ENCODE peak calls at places on chromosomes 5 and 9, in seven cellular contexts. One of them, this sample, is unnamed.

GRCh38 chr5:157710887-157711286 is 20.3 kb upstream of the THG1L start:
- DNase-seq in GM20000: no peak
- DNase-seq in midbrain: no peak
- DNase-seq in lower lobe of right lung: no peak
- DNase-seq in fibroblast of mammary gland: peak
- DNase-seq in naive thymus-derived CD8-positive, alpha-beta T cell: no peak
- DNase-seq in activated T-cell treated with anti-CD3 and anti-CD28 coated beads, Interleukin-2, amount 50 U/mL, for 48 hours: no peak
- DNase-seq in this sample: no peak

GRCh38 chr9:75918154-75918553 is 27.7 kb downstream of the PCSK5 start:
- DNase-seq in midbrain: no peak
- DNase-seq in fibroblast of mammary gland: no peak
- DNase-seq in activated T-cell treated with anti-CD3 and anti-CD28 coated beads, Interleukin-2, amount 50 U/mL, for 48 hours: no peak
- DNase-seq in GM20000: no peak
- DNase-seq in lower lobe of right lung: no peak
- DNase-seq in naive thymus-derived CD8-positive, alpha-beta T cell: no peak
- DNase-seq in this sample: no peak

GRCh38 chr9:114677418-114677817 is 4.6 kb downstream of the TEX48 start:
- DNase-seq in activated T-cell treated with anti-CD3 and anti-CD28 coated beads, Interleukin-2, amount 50 U/mL, for 48 hours: no peak
- DNase-seq in midbrain: no peak
- DNase-seq in lower lobe of right lung: no peak
- DNase-seq in naive thymus-derived CD8-positive, alpha-beta T cell: no peak
- DNase-seq in fibroblast of mammary gland: peak
- DNase-seq in GM20000: no peak
- DNase-seq in this sample: no peak

GRCh38 chr9:128529191-128529590 is 23.2 kb upstream of the SPTAN1 start:
- DNase-seq in lower lobe of right lung: no peak
- DNase-seq in naive thymus-derived CD8-positive, alpha-beta T cell: no peak
- DNase-seq in midbrain: no peak
- DNase-seq in activated T-cell treated with anti-CD3 and anti-CD28 coated beads, Interleukin-2, amount 50 U/mL, for 48 hours: no peak
- DNase-seq in GM20000: no peak
- DNase-seq in fibroblast of mammary gland: no peak
- DNase-seq in this sample: no peak

GRCh38 chr9:126935630-126936029 is 21.0 kb downstream of the RALGPS1 start:
- DNase-seq in naive thymus-derived CD8-positive, alpha-beta T cell: no peak
- DNase-seq in midbrain: no peak
- DNase-seq in GM20000: no peak
- DNase-seq in activated T-cell treated with anti-CD3 and anti-CD28 coated beads, Interleukin-2, amount 50 U/mL, for 48 hours: no peak
- DNase-seq in lower lobe of right lung: no peak
- DNase-seq in fibroblast of mammary gland: peak
- DNase-seq in this sample: no peak

GRCh38 chr9:114988962-114989599 is 58.7 kb upstream of the TNFSF8 start:
- DNase-seq in naive thymus-derived CD8-positive, alpha-beta T cell: no peak
- DNase-seq in lower lobe of right lung: no peak
- DNase-seq in fibroblast of mammary gland: peak
- DNase-seq in midbrain: no peak
- DNase-seq in GM20000: peak
- DNase-seq in activated T-cell treated with anti-CD3 and anti-CD28 coated beads, Interleukin-2, amount 50 U/mL, for 48 hours: peak
- DNase-seq in this sample: no peak

GRCh38 chr5:35990941-35991592 is at the start of gene UGT3A1:
- DNase-seq in GM20000: no peak
- DNase-seq in midbrain: no peak
- DNase-seq in naive thymus-derived CD8-positive, alpha-beta T cell: no peak
- DNase-seq in activated T-cell treated with anti-CD3 and anti-CD28 coated beads, Interleukin-2, amount 50 U/mL, for 48 hours: no peak
- DNase-seq in fibroblast of mammary gland: no peak
- DNase-seq in lower lobe of right lung: no peak
- DNase-seq in this sample: no peak

GRCh38 chr9:93126825-93127368 is 7.2 kb downstream of the NINJ1 start:
- DNase-seq in GM20000: no peak
- DNase-seq in naive thymus-derived CD8-positive, alpha-beta T cell: no peak
- DNase-seq in fibroblast of mammary gland: no peak
- DNase-seq in activated T-cell treated with anti-CD3 and anti-CD28 coated beads, Interleukin-2, amount 50 U/mL, for 48 hours: no peak
- DNase-seq in midbrain: no peak
- DNase-seq in lower lobe of right lung: peak
- DNase-seq in this sample: no peak

GRCh38 chr5:71946631-71947030 is 160.6 kb upstream of the MAP1B start:
- DNase-seq in activated T-cell treated with anti-CD3 and anti-CD28 coated beads, Interleukin-2, amount 50 U/mL, for 48 hours: no peak
- DNase-seq in lower lobe of right lung: no peak
- DNase-seq in GM20000: no peak
- DNase-seq in fibroblast of mammary gland: no peak
- DNase-seq in midbrain: no peak
- DNase-seq in naive thymus-derived CD8-positive, alpha-beta T cell: no peak
- DNase-seq in this sample: no peak

GRCh38 chr5:15533124-15533893 is 33.3 kb downstream of the FBXL7 start:
- DNase-seq in GM20000: no peak
- DNase-seq in midbrain: no peak
- DNase-seq in fibroblast of mammary gland: peak
- DNase-seq in activated T-cell treated with anti-CD3 and anti-CD28 coated beads, Interleukin-2, amount 50 U/mL, for 48 hours: no peak
- DNase-seq in naive thymus-derived CD8-positive, alpha-beta T cell: no peak
- DNase-seq in lower lobe of right lung: no peak
- DNase-seq in this sample: no peak

GRCh38 chr5:180135967-180136641 is 64.5 kb upstream of the RNF130 start:
- DNase-seq in lower lobe of right lung: peak
- DNase-seq in fibroblast of mammary gland: no peak
- DNase-seq in naive thymus-derived CD8-positive, alpha-beta T cell: no peak
- DNase-seq in activated T-cell treated with anti-CD3 and anti-CD28 coated beads, Interleukin-2, amount 50 U/mL, for 48 hours: no peak
- DNase-seq in GM20000: no peak
- DNase-seq in midbrain: no peak
- DNase-seq in this sample: no peak

GRCh38 chr9:38141751-38142150 is 72.7 kb upstream of the SHB start:
- DNase-seq in midbrain: no peak
- DNase-seq in activated T-cell treated with anti-CD3 and anti-CD28 coated beads, Interleukin-2, amount 50 U/mL, for 48 hours: no peak
- DNase-seq in naive thymus-derived CD8-positive, alpha-beta T cell: no peak
- DNase-seq in fibroblast of mammary gland: peak
- DNase-seq in lower lobe of right lung: no peak
- DNase-seq in GM20000: no peak
- DNase-seq in this sample: no peak

GRCh38 chr5:110623875-110624274 is 102.6 kb downstream of the TMEM232 start:
- DNase-seq in naive thymus-derived CD8-positive, alpha-beta T cell: no peak
- DNase-seq in lower lobe of right lung: no peak
- DNase-seq in GM20000: no peak
- DNase-seq in fibroblast of mammary gland: no peak
- DNase-seq in activated T-cell treated with anti-CD3 and anti-CD28 coated beads, Interleukin-2, amount 50 U/mL, for 48 hours: no peak
- DNase-seq in midbrain: no peak
- DNase-seq in this sample: no peak

GRCh38 chr5:89847743-89848142 is 561.8 kb downstream of the CETN3 start:
- DNase-seq in naive thymus-derived CD8-positive, alpha-beta T cell: no peak
- DNase-seq in fibroblast of mammary gland: peak
- DNase-seq in lower lobe of right lung: no peak
- DNase-seq in activated T-cell treated with anti-CD3 and anti-CD28 coated beads, Interleukin-2, amount 50 U/mL, for 48 hours: no peak
- DNase-seq in GM20000: no peak
- DNase-seq in midbrain: no peak
- DNase-seq in this sample: no peak

GRCh38 chr5:79093762-79094161 is 17.8 kb upstream of the BHMT start:
- DNase-seq in activated T-cell treated with anti-CD3 and anti-CD28 coated beads, Interleukin-2, amount 50 U/mL, for 48 hours: no peak
- DNase-seq in naive thymus-derived CD8-positive, alpha-beta T cell: no peak
- DNase-seq in lower lobe of right lung: no peak
- DNase-seq in fibroblast of mammary gland: no peak
- DNase-seq in GM20000: no peak
- DNase-seq in midbrain: no peak
- DNase-seq in this sample: no peak

GRCh38 chr5:60687927-60688720 is 11.8 kb downstream of the DEPDC1B start:
- DNase-seq in lower lobe of right lung: no peak
- DNase-seq in activated T-cell treated with anti-CD3 and anti-CD28 coated beads, Interleukin-2, amount 50 U/mL, for 48 hours: no peak
- DNase-seq in GM20000: peak
- DNase-seq in midbrain: no peak
- DNase-seq in naive thymus-derived CD8-positive, alpha-beta T cell: no peak
- DNase-seq in fibroblast of mammary gland: peak
- DNase-seq in this sample: no peak

This sample was measured in KG1.